ENCODE peak calls at places on chromosomes 3 and 15, in six cellular contexts. W is HepG2, A is K562, P is H1, H is HCT116, Z is SK-N-SH. X is an unnamed sample.

GRCh38 chr15:87753539-87753938 is 503.0 kb downstream of the NTRK3 start:
- DNase-seq in W (no peak), H (no peak), A (no peak), P (no peak), Z (no peak), X (no peak)

GRCh38 chr15:74365619-74366445 is 1.6 kb downstream of the CYP11A1 start:
- DNase-seq in P (peak), W (peak), Z (no peak), A (no peak), H (no peak), X (no peak)

GRCh38 chr3:41989518-41989917 is 27.6 kb upstream of the ULK4 start:
- DNase-seq in H (no peak), A (no peak), P (no peak), Z (no peak), W (no peak), X (no peak)

GRCh38 chr15:43749690-43750345 is 3.6 kb downstream of the PDIA3 start:
- DNase-seq in H (no peak), W (no peak), Z (no peak), A (no peak), P (no peak), X (peak)

GRCh38 chr15:69140306-69140705 is 20.1 kb upstream of the GLCE start:
- DNase-seq in H (no peak), A (no peak), W (no peak), P (no peak), Z (no peak), X (no peak)

GRCh38 chr3:193884011-193884410 is 251.9 kb upstream of the HES1 start:
- DNase-seq in H (no peak), Z (no peak), A (no peak), W (no peak), P (no peak), X (no peak)

GRCh38 chr3:126522363-126522788 is 1.6 kb upstream of the CHST13 start:
- DNase-seq in W (peak), Z (peak), A (peak), P (peak), H (peak), X (no peak)

GRCh38 chr15:48352474-48353072 is 21.3 kb downstream of the DUT start:
- DNase-seq in H (peak), P (no peak), Z (peak), W (peak), A (peak), X (no peak)

GRCh38 chr3:141080407-141080806 is 29.3 kb downstream of the SPSB4 start:
- DNase-seq in P (no peak), H (no peak), W (no peak), Z (no peak), A (no peak), X (no peak)

GRCh38 chr15:26679927-26680326 is 92.9 kb downstream of the GABRB3 start:
- DNase-seq in P (no peak), A (no peak), H (no peak), Z (no peak), W (no peak), X (no peak)

GRCh38 chr3:156677120-156677479 is 2.7 kb downstream of the TIPARP start:
- DNase-seq in H (no peak), W (no peak), P (no peak), A (no peak), Z (no peak), X (no peak)

GRCh38 chr3:64653101-64653500 is 34.7 kb downstream of the ADAMTS9 start:
- DNase-seq in Z (no peak), W (no peak), H (no peak), A (no peak), P (no peak), X (no peak)

GRCh38 chr3:46239952-46240351 is 2.3 kb upstream of the CCR3 start:
- DNase-seq in Z (no peak), W (no peak), P (no peak), A (no peak), H (no peak), X (no peak)

GRCh38 chr3:139838269-139838957 is 96.6 kb upstream of the CLSTN2 start:
- DNase-seq in Z (no peak), A (no peak), H (no peak), P (no peak), W (no peak), X (no peak)

GRCh38 chr3:67689806-67690205 is 35.4 kb upstream of the SUCLG2 start:
- DNase-seq in Z (no peak), P (no peak), W (peak), H (no peak), A (no peak), X (no peak)

GRCh38 chr15:80856809-80857377 is 77.7 kb downstream of the CEMIP start:
- DNase-seq in W (peak), Z (no peak), H (peak), P (no peak), A (no peak), X (no peak)

GRCh38 chr3:172323894-172324590 is 124.2 kb downstream of the GHSR start:
- DNase-seq in W (no peak), A (no peak), H (no peak), P (no peak), Z (no peak), X (no peak)

GRCh38 chr3:197454014-197454413 is 101.8 kb downstream of the BDH1 start:
- DNase-seq in H (peak), Z (peak), P (no peak), A (no peak), W (peak), X (no peak)

GRCh38 chr3:194330579-194330978 is 20.5 kb downstream of the CPN2 start:
- DNase-seq in H (no peak), P (no peak), W (no peak), Z (peak), A (no peak), X (no peak)

GRCh38 chr3:5053021-5053831 is 68.9 kb upstream of the ARL8B start:
- DNase-seq in H (no peak), A (no peak), Z (no peak), W (no peak), P (no peak), X (no peak)

GRCh38 chr3:182486459-182486858 is 306.8 kb upstream of the ATP11B start:
- DNase-seq in Z (no peak), A (no peak), H (no peak), P (no peak), W (no peak), X (no peak)

GRCh38 chr3:52194541-52195296 is 3.2 kb upstream of the ALAS1 start:
- DNase-seq in Z (no peak), W (no peak), A (no peak), P (no peak), H (no peak), X (no peak)

GRCh38 chr15:80308002-80308401 is 56.0 kb upstream of the CTXND1 start:
- DNase-seq in W (peak), A (no peak), P (peak), H (no peak), Z (no peak), X (no peak)

GRCh38 chr15:65757256-65757655 is 34.8 kb downstream of the DENND4A start:
- DNase-seq in A (no peak), P (no peak), H (no peak), W (peak), Z (no peak), X (no peak)
- H3K27ac ChIP-seq in A (no peak), P (no peak), H (no peak), W (no peak), Z (no peak), X (peak)

DNA sequence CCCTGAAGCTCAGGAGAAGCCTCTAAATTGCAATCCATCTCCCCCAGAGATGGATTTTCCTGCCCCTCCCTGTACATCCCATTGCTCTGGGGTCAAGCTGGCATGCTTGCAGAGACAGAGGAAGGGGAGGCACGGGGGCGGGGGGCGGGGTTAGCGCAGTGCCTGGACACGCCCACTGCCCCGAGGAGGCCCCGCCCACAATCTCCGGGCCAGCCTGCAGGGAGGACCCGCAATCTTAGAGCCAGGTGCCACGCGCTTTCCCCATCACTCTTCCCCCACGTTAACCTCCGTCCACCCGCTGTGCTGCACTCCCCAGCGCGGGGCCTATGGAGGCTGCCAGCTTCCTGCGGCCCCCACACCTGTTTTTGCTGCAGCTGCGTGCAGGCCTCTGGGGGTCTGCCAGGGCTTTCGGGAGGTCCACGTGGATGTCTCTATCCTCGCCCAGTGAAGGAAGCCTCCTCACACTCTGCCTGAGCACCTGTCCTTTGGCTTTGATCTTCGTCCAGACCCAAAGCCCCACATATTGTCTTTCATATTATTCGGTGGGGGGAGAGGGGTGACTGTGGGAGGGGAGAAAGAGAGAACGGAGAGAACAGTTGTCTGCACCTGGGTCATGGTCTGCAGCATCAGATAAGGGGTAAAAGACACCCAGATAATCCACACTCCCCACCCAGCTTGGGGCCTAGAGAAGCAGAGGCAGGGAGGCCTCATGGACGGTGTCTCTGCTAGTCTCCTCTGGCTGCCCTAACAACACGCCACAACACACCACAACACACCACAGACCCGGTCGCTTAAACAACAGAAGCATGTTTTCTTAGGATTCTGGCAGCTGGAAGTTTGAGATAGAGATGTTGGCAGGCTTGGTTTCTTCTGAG is 118.0 kb upstream of the MEF2A start:
- DNase-seq in H (no peak), P (peak), W (no peak), A (peak), Z (peak), X (no peak)
- TF ChIP-seq JUND in H (no peak), P (no peak), W (no peak), A (no peak), Z (no peak), X (no peak)

GRCh38 chr3:17910922-17911321 is 168.5 kb upstream of the TBC1D5 start:
- DNase-seq in P (no peak), A (no peak), W (no peak), Z (no peak), H (no peak), X (no peak)
- H3K27ac ChIP-seq in P (no peak), A (no peak), W (no peak), Z (no peak), H (no peak), X (no peak)

GRCh38 chr3:186826316-186826977 is 16.1 kb upstream of the ADIPOQ start:
- DNase-seq in A (no peak), P (peak), W (no peak), H (no peak), Z (peak), X (no peak)
- TF ChIP-seq JUND in A (no peak), P (no peak), W (no peak), H (no peak), Z (no peak), X (no peak)

DNA sequence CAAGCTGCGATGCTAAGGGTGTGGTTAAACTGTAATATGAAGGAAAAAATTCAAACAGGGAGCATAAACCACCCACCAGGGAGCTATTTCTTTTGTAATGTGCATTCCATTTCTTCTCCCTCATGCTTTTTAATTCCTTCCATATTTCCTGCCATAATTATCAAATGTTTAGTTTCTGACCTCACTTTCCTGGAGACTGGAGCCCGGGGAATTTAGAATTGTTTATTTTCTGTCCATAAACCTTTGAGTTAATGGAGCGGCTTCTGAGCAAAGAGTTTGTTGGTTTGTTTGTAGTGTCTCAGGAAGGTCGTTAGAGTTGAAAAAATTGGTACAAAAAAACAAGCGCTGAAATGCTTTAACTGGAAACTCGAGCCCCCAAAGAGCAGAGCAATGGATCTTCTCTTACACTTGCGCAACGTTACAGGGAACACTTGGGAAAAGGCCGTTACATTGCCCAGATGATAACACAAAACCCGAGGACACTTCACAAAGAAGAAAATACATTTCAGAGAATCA is 1.0 kb downstream of the FSTL1 start:
- DNase-seq in Z (peak), A (no peak), H (no peak), W (no peak), P (no peak), X (no peak)
- H3K27ac ChIP-seq in Z (peak), A (no peak), H (no peak), W (no peak), P (no peak), X (no peak)

GRCh38 chr3:129530331-129530761 is 1.9 kb downstream of the RHO start:
- DNase-seq in A (no peak), P (peak), W (no peak), Z (no peak), H (no peak), X (no peak)
- TF ChIP-seq JUND in A (no peak), P (no peak), W (no peak), Z (no peak), H (no peak), X (no peak)

GRCh38 chr3:188947401-188947982 is 224.3 kb upstream of the TPRG1 start:
- DNase-seq in H (peak), P (peak), A (peak), W (no peak), Z (peak), X (no peak)

GRCh38 chr3:188947983-188948657 is 223.7 kb upstream of the TPRG1 start:
- DNase-seq in A (no peak), Z (peak), P (peak), H (peak), W (no peak), X (no peak)

GRCh38 chr3:188944108-188944507 is 227.7 kb upstream of the TPRG1 start:
- DNase-seq in A (no peak), Z (no peak), P (no peak), H (no peak), W (no peak), X (no peak)

GRCh38 chr3:188946837-188947236 is 224.9 kb upstream of the TPRG1 start:
- DNase-seq in A (no peak), P (no peak), Z (no peak), W (no peak), H (no peak), X (no peak)

DNA sequence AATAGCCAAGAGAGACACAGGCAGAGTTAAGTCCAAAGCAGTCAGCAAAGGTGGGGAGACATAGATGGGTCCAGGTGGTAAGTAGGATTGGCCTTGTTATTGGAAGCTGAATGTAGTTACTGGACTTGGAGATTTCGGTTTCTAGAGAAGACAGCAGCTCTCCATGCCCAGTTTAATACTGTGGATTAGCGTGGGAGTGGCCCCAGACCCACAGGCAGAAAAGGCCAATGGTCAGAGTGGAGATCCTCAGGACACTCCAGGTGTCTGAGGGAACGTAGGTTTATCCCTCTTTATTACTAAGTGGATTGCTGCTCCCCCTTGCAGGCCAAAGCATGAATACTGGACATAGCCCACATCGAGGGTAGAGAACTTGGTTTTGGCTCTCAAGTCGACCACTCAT is 225.4 kb upstream of the TPRG1 start:
- DNase-seq in H (no peak), W (no peak), Z (no peak), A (no peak), P (no peak), X (no peak)
- H3K27ac ChIP-seq in H (peak), W (no peak), Z (no peak), A (no peak), P (no peak), X (no peak)

GRCh38 chr3:4042869-4043268 is 243.6 kb downstream of the LRRN1 start:
- DNase-seq in P (no peak), H (no peak), W (no peak), A (no peak), Z (no peak), X (no peak)
- TF ChIP-seq JUND in P (no peak), H (no peak), W (no peak), A (no peak), Z (no peak), X (no peak)